ENCODE peak calls at places on chromosomes 11 and 22, in nine cellular contexts. D is T-cell; X is MV-4-11; Y is H7; O is HT-29; U is posterior vena cava; G is activated T-helper 1 cell treated with Interleukin-2 at 50 U/mL for 16 hours; V is stromal cell of bone marrow; J is effector CD4-positive, alpha-beta T cell. P is an unnamed sample.

GRCh38 chr11:65395961-65396530 is 9.6 kb downstream of the FRMD8 start:
- DNase-seq in V (no peak), X (no peak), D (no peak), G (no peak), U (no peak), Y (no peak), O (no peak), J (no peak), P (no peak)

GRCh38 chr11:3826721-3827120 is 14.0 kb downstream of the RHOG start:
- DNase-seq in U (no peak), V (no peak), X (no peak), O (no peak), D (no peak), G (no peak), Y (peak; percentile 86), J (no peak), P (no peak)

GRCh38 chr22:36467042-36467810 is 14.2 kb downstream of the TXN2 start:
- DNase-seq in J (no peak), X (no peak), D (no peak), O (no peak), Y (no peak), V (no peak), U (no peak), G (no peak), P (no peak)

GRCh38 chr11:78786746-78787145 is 212.1 kb upstream of the NARS2 start:
- DNase-seq in Y (no peak), O (no peak), X (no peak), V (no peak), U (no peak), G (no peak), D (no peak), J (no peak), P (no peak)

GRCh38 chr22:36571991-36572390 is 43.0 kb upstream of the EIF3D start:
- DNase-seq in D (no peak), J (no peak), Y (no peak), X (no peak), V (no peak), G (no peak), O (no peak), U (no peak), P (no peak)

GRCh38 chr11:114052160-114052559 is 7.4 kb upstream of the ZBTB16 start:
- DNase-seq in O (no peak), U (no peak), Y (no peak), V (no peak), G (no peak), X (no peak), J (no peak), D (no peak), P (no peak)

GRCh38 chr22:37021710-37022482 is 2.4 kb downstream of the MPST start:
- DNase-seq in V (no peak), G (peak; percentile 33), X (peak; percentile 16), U (no peak), D (no peak), Y (peak; percentile 88), O (peak; percentile 55), J (peak; percentile 48), P (peak; percentile 46)

GRCh38 chr11:73869234-73869949 is 7.3 kb downstream of the COA4 start:
- DNase-seq in G (no peak), O (peak; percentile 24), J (no peak), D (no peak), X (no peak), Y (no peak), U (no peak), V (no peak), P (no peak)

GRCh38 chr11:65278351-65278750 is 16.6 kb downstream of the POLA2 start:
- DNase-seq in O (no peak), U (no peak), V (no peak), Y (no peak), D (no peak), G (no peak), X (no peak), J (no peak), P (no peak)

GRCh38 chr22:41946360-41947180 is at the start of gene CENPM:
- DNase-seq in D (peak; percentile 70), G (peak; percentile 73), U (peak; percentile 97), Y (peak; percentile 97), X (peak; percentile 94), O (peak; percentile 92), V (peak; percentile 84), J (peak; percentile 80), P (peak; percentile 68)

GRCh38 chr11:102552020-102552419 is 21.5 kb upstream of the MMP7 start:
- DNase-seq in U (no peak), G (no peak), Y (no peak), J (no peak), O (peak; percentile 81), D (no peak), V (no peak), X (no peak), P (no peak)

GRCh38 chr11:230431-230830 is 5.7 kb downstream of the SIRT3 start:
- DNase-seq in D (no peak), O (no peak), U (no peak), G (no peak), V (no peak), J (no peak), X (no peak), Y (no peak), P (no peak)

GRCh38 chr11:128621491-128622136 is 34.3 kb upstream of the ETS1 start:
- DNase-seq in J (no peak), V (peak; percentile 80), X (no peak), G (no peak), Y (no peak), O (no peak), U (no peak), D (no peak), P (no peak)

GRCh38 chr11:91872216-91872615 is 352.4 kb upstream of the FAT3 start:
- DNase-seq in D (no peak), X (no peak), J (no peak), V (no peak), O (no peak), G (no peak), Y (no peak), U (no peak), P (no peak)

GRCh38 chr22:49305215-49305965 is 522.3 kb downstream of the BRD1 start:
- DNase-seq in U (peak; percentile 84), Y (peak; percentile 95), G (peak; percentile 15), V (no peak), X (no peak), O (peak; percentile 46), J (peak; percentile 46), D (peak; percentile 6), P (peak; percentile 11)

GRCh38 chr11:36449566-36450390 is 60.3 kb downstream of the TRAF6 start:
- DNase-seq in U (no peak), X (no peak), Y (no peak), G (no peak), J (no peak), D (no peak), V (no peak), O (no peak), P (no peak)

GRCh38 chr11:116849491-116849890 is 12.1 kb upstream of the APOA1 start:
- DNase-seq in U (no peak), J (no peak), X (no peak), Y (no peak), V (no peak), G (no peak), O (no peak), D (no peak), P (no peak)

GRCh38 chr11:35682230-35683195 is 19.9 kb downstream of the TRIM44 start:
- DNase-seq in O (peak; percentile 18), Y (no peak), U (no peak), G (no peak), D (no peak), V (no peak), X (no peak), J (no peak), P (no peak)

GRCh38 chr11:19890308-19890707 is 177.7 kb downstream of the NAV2 start:
- DNase-seq in Y (no peak), G (no peak), O (no peak), X (no peak), J (no peak), D (no peak), V (peak; percentile 38), U (no peak), P (no peak)

GRCh38 chr11:30855383-30856006 is 269.3 kb upstream of the MPPED2 start:
- DNase-seq in J (no peak), U (no peak), V (peak; percentile 9), D (no peak), X (no peak), Y (no peak), O (peak; percentile 39), G (no peak), P (no peak)

P was measured in GM18507.